ENCODE peak calls at places on chromosomes 2 and 18, in six cellular contexts. S, P, M, U, X and L are unnamed samples.

GRCh38 chr2:44102790-44103642 is 65.7 kb upstream of the PPM1B start:
- ATAC-seq in U (no peak), X (no peak), M (peak), P (no peak), S (no peak), L (no peak)

GRCh38 chr18:56121669-56122068 is 516.7 kb downstream of the TXNL1 start:
- ATAC-seq in X (no peak), M (no peak), U (no peak), P (no peak), S (no peak), L (no peak)

GRCh38 chr18:79169958-79170555 is 100.9 kb downstream of the ATP9B start:
- ATAC-seq in P (peak), S (no peak), U (peak), X (no peak), M (no peak), L (no peak)

GRCh38 chr2:42076357-42076921 is 28.6 kb downstream of the PKDCC start:
- ATAC-seq in X (no peak), U (no peak), P (no peak), M (no peak), S (no peak), L (no peak)

GRCh38 chr2:23526114-23526513 is 141.1 kb downstream of the KLHL29 start:
- ATAC-seq in S (no peak), P (no peak), U (no peak), M (no peak), X (no peak), L (no peak)

GRCh38 chr2:200306969-200307811 is 697 bp downstream of the SPATS2L start:
- ATAC-seq in U (peak), M (peak), S (peak), X (peak), P (peak), L (peak)

GRCh38 chr2:86791574-86791973 is 861 bp upstream of the CD8A start:
- ATAC-seq in X (peak), S (no peak), U (no peak), P (peak), M (no peak), L (no peak)

GRCh38 chr2:38443021-38443541 is 66.0 kb upstream of the ATL2 start:
- ATAC-seq in M (no peak), P (peak), X (no peak), U (peak), S (no peak), L (peak)

GRCh38 chr2:203637819-203638167 is 68.6 kb upstream of the CD28 start:
- ATAC-seq in S (no peak), X (no peak), P (no peak), U (no peak), M (no peak), L (no peak)

GRCh38 chr18:21598726-21599584 is 1.5 kb downstream of the ESCO1 start:
- ATAC-seq in X (peak), P (peak), M (no peak), U (no peak), S (no peak), L (no peak)

GRCh38 chr18:21597616-21598015 is 2.9 kb downstream of the ESCO1 start:
- ATAC-seq in M (no peak), X (no peak), P (no peak), U (no peak), S (no peak), L (no peak)

GRCh38 chr18:21599585-21600525 is 649 bp downstream of the ESCO1 start:
- ATAC-seq in X (peak), U (peak), M (peak), S (peak), P (peak), L (peak)

GRCh38 chr18:21602302-21602592 is 1.7 kb upstream of the ESCO1 start:
- ATAC-seq in X (no peak), P (no peak), S (no peak), U (no peak), M (no peak), L (no peak)

GRCh38 chr18:21600526-21601410 is at the start of gene ESCO1:
- ATAC-seq in U (peak), S (peak), X (peak), P (peak), M (peak), L (peak)
- TF ChIP-seq EP300 in U (no peak), S (no peak), X (no peak), P (peak), M (no peak), L (no peak)

DNA sequence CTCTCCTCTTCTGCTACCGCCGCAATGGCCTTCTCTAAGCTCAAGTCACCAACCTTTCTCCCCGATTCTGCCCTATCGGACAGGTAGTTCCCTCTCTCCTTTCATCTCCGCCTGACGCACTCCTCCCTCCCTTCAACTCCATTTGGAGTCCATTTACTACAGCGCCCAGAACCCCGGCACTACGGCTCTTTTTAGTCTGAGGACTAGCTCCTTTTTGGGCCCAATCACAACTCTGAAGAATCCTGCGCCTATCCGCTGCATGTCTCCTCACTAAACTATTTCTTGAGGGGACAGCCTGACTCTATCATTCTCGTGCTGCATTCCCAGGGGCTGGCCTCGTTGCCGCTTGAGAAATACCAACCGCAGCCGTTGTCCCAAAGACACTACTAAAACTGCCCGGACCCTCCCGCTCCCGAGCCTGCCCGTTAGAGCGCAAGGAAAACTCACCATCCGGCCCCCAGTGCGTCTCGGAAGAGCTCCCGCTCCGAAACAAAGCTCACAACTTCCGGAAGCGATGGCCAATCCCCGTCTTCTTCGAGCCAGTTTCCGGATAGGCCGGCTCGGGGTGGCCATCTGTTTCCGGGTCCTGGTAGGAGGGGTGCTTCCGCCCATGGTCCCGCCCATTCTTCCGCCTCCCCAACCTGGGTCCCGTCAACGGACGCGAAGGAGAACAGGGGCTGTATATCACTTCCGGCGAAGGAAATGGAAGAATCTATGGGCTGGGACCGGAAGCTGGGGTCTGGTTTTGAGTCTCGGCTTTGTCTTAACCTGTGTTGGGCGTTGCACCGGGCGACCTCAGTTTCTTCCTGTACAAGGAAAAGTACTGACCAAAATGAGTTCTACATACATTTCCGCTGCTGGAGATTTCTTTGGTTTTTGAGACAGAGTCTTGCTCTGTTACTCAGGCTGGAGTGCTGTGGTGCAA is at the start of gene TPRKB:
- ATAC-seq in U (peak), X (peak), M (peak), S (peak), P (peak), L (peak)
- TF ChIP-seq EP300 in U (peak), X (peak), M (no peak), S (no peak), P (peak), L (no peak)

DNA sequence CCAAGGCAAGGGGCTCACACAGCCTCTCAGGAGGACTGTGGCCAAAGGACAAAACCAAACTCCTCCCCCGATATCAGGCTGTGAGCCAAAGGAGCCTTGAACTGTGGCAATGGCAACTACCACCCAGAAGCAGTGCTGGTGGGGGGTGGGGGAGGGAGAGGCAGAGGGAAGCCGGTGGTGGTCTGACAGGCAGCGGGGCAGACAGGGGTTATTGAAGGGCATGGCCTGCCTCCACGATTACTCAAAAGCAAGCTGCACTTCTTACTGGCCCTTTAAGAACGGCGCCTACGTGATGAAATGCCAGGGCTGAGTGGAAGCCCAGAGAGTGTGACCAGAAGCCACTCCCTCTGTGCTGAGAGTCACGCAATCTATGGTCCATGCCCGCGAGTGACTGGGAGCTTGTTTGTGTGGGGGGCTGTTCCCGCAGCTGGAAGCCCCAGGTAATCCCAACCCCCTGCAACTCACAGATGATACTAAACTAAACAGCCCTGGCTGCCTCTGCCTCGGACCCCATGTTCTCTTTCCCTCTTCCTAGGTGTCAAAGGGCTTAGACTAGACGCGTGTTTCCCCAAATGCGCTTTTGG is 128.2 kb upstream of the CXCR4 start:
- ATAC-seq in M (peak), X (peak), S (peak), U (peak), P (peak), L (no peak)
- TF ChIP-seq EP300 in M (peak), X (no peak), S (no peak), U (no peak), P (no peak), L (no peak)

DNA sequence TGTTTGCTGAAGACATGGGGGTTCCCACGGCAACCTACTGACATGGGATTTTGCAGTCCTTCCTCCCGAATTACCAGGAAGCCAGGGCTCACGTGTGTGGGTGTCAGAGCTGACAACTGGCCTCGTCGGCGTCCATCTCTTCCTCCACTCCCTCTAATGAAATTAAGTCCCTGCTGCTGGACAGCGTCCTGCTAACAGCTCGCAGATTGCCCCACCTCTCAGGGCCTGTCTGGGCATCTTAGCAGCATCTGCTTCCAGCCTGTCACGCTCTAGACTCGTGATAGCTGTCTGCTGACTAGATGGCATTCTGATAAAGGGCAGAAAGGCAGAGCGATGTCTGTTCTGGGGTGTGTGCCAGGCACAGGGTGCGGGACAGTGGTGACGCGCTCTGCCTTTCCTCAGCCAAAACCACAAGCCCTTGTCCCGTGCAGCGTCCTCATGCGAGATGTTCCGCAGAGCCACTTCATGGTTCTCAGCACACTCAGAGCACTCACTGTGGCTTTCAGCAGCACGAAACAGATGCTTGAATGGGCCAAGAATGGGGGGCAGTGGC is 161.1 kb downstream of the ARL4C start:
- ATAC-seq in U (peak), S (no peak), P (no peak), M (no peak), X (no peak), L (peak)
- TF ChIP-seq EP300 in U (peak), S (no peak), P (no peak), M (no peak), X (no peak), L (no peak)

GRCh38 chr18:35171315-35171987 is 69.4 kb upstream of the ZNF397 start:
- ATAC-seq in P (peak), U (peak), X (peak), S (no peak), M (no peak), L (no peak)
- TF ChIP-seq EP300 in P (no peak), U (no peak), X (no peak), S (no peak), M (no peak), L (no peak)

DNA sequence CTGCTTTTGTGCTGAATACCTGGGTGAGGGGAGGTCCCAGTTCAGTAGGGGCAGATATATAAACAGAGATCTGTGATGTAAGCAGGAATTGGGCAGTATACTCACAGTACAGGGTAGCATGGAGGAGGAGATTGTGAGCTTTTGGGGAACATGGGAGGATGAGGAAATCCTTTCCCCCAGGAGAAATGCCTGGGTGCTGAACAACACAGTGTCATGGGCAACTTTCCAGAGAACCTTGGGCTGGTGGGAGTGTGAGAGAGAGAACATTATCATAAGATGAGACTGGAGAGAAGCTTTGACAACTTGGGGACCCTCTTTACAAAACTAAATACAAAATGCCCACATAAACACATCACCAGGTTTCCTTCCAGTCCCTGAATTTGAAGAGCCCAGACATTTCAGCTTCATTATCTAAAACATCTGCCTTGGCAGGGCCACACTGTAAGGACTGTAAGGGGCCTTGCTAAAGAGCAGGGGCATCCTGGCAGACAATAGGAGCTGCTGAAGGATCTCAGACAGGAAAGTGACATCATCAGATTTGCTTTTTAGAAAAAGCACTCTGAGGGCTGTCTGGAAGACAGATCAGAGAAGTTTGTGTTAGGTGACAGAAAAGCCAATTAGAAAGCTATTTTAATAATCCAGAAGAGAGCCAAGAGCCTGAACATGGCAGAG is 303.1 kb upstream of the FBXO11 start:
- ATAC-seq in X (no peak), M (no peak), U (peak), S (no peak), P (no peak), L (no peak)
- TF ChIP-seq EP300 in X (no peak), M (no peak), U (no peak), S (no peak), P (no peak), L (no peak)

DNA sequence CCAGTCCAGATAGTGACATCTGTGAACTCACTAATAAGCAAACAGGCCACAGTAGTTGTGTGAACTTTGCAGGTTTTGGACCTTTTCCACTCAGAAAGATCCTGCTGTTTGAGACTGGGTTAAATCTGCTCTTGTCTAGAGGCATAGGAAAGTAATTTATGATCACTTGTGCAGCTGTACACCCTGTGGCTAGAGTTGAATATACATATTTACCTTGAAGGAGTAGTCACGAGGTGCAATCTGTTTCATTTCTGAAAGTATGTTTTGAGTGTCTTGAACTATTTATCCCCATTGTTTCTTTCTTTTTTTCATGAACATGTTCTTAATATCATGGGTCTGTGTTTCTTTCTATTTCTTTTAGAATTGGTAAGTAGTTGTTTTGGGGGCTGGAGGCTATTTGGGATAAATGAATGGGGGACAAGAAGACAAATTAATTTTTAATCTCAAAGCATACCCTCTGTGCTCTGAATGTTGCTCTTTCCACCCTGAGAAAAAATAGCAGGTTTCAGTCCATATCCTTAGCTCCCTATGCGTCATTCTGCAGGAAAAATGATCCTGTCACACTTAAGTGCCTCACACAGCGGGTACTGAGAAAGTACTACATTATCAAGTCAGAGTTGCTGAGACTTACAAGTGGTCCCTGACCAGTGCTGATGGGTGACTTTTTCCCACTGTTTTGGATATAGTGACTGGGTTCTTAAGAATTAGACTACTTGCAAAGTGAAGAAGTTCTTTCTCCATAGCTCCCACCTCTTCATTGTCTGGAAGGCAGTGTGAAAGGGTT is 28.2 kb downstream of the DCC start:
- ATAC-seq in M (no peak), S (no peak), P (no peak), U (no peak), X (no peak), L (no peak)
- TF ChIP-seq EP300 in M (no peak), S (no peak), P (no peak), U (no peak), X (no peak), L (no peak)

GRCh38 chr2:160208662-160209229 is 8.7 kb upstream of the ITGB6 start:
- ATAC-seq in S (no peak), U (no peak), X (no peak), M (no peak), P (no peak), L (no peak)

GRCh38 chr2:160209457-160209856 is 9.4 kb upstream of the ITGB6 start:
- ATAC-seq in P (no peak), M (peak), X (no peak), S (peak), U (no peak), L (no peak)

GRCh38 chr2:160207271-160207670 is 7.2 kb upstream of the ITGB6 start:
- ATAC-seq in M (no peak), U (no peak), X (no peak), S (no peak), P (no peak), L (no peak)

GRCh38 chr2:160206436-160206835 is 6.4 kb upstream of the ITGB6 start:
- ATAC-seq in X (no peak), S (no peak), P (no peak), M (no peak), U (no peak), L (no peak)

GRCh38 chr2:160207804-160208661 is 8.0 kb upstream of the ITGB6 start:
- ATAC-seq in P (peak), S (peak), U (peak), M (peak), X (no peak), L (peak)
- TF ChIP-seq EP300 in P (no peak), S (peak), U (no peak), M (no peak), X (no peak), L (no peak)

GRCh38 chr2:29261003-29261402 is 145.8 kb downstream of the CLIP4 start:
- ATAC-seq in X (no peak), P (no peak), S (no peak), U (no peak), M (peak), L (no peak)

GRCh38 chr2:29260151-29260772 is 145.0 kb downstream of the CLIP4 start:
- ATAC-seq in M (no peak), U (no peak), P (no peak), S (no peak), X (no peak), L (no peak)

GRCh38 chr2:29267710-29268109 is 152.5 kb downstream of the CLIP4 start:
- ATAC-seq in P (no peak), U (no peak), X (no peak), M (no peak), S (no peak), L (no peak)

GRCh38 chr2:29262681-29263260 is 147.6 kb downstream of the CLIP4 start:
- ATAC-seq in P (no peak), X (no peak), M (no peak), S (no peak), U (no peak), L (no peak)

DNA sequence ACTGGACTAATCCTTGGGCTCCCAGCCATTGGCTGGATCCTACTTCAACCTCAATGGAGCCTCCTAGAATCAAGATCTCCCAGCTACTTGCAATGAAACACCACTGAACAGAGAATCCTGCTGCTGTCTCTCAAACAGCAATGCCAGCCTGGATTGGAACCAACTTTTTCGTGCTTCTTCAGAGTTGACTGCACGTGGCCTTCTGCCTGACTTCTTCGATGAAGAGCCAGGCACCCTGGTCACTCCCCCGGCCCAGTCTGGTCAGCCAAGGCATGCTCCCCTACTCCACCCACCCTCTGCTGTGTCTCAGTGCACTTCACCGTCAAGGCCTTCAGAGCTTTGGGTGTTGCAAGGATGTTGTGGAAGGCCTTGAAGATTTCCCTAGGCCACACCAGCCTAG is 148.7 kb downstream of the CLIP4 start:
- ATAC-seq in M (no peak), P (no peak), X (no peak), S (no peak), U (no peak), L (no peak)
- TF ChIP-seq EP300 in M (no peak), P (no peak), X (no peak), S (no peak), U (no peak), L (no peak)

GRCh38 chr2:30934071-30934470 is 126.8 kb upstream of the CAPN13 start:
- ATAC-seq in S (no peak), X (no peak), U (no peak), P (no peak), M (no peak), L (no peak)
- TF ChIP-seq EP300 in S (no peak), X (no peak), U (no peak), P (no peak), M (no peak), L (no peak)